ENCODE peak calls at places on chromosomes 12 and 14, in ten cellular contexts. One of them, this sample, is unnamed.

GRCh38 chr12:75852143-75852542 is 179.4 kb downstream of the PHLDA1 start:
- DNase-seq in body of pancreas: no peak
- DNase-seq in esophagus squamous epithelium: no peak
- DNase-seq in tibial nerve: no peak
- DNase-seq in transverse colon: no peak
- DNase-seq in GM12891: no peak
- DNase-seq in sigmoid colon: no peak
- DNase-seq in adrenal gland: no peak
- DNase-seq in H54: no peak
- DNase-seq in GM12892: no peak
- DNase-seq in this sample: no peak

GRCh38 chr14:105139212-105139825 is 29.3 kb downstream of the JAG2 start:
- DNase-seq in body of pancreas: no peak
- DNase-seq in esophagus squamous epithelium: no peak
- DNase-seq in tibial nerve: no peak
- DNase-seq in transverse colon: no peak
- DNase-seq in GM12891: no peak
- DNase-seq in sigmoid colon: peak; percentile 56
- DNase-seq in adrenal gland: no peak
- DNase-seq in H54: no peak
- DNase-seq in GM12892: no peak
- DNase-seq in this sample: no peak

GRCh38 chr14:57928732-57929131 is 62.8 kb upstream of the SLC35F4 start:
- DNase-seq in body of pancreas: no peak
- DNase-seq in esophagus squamous epithelium: no peak
- DNase-seq in tibial nerve: no peak
- DNase-seq in transverse colon: no peak
- DNase-seq in GM12891: no peak
- DNase-seq in sigmoid colon: no peak
- DNase-seq in adrenal gland: no peak
- DNase-seq in H54: no peak
- DNase-seq in GM12892: no peak
- DNase-seq in this sample: no peak

GRCh38 chr14:68233385-68233784 is 413.8 kb downstream of the RAD51B start:
- DNase-seq in body of pancreas: no peak
- DNase-seq in esophagus squamous epithelium: no peak
- DNase-seq in tibial nerve: no peak
- DNase-seq in transverse colon: no peak
- DNase-seq in GM12891: no peak
- DNase-seq in sigmoid colon: no peak
- DNase-seq in adrenal gland: no peak
- DNase-seq in H54: no peak
- DNase-seq in GM12892: no peak
- DNase-seq in this sample: no peak

GRCh38 chr14:85191986-85192385 is 338.0 kb upstream of the FLRT2 start:
- DNase-seq in body of pancreas: no peak
- DNase-seq in esophagus squamous epithelium: no peak
- DNase-seq in tibial nerve: no peak
- DNase-seq in transverse colon: no peak
- DNase-seq in GM12891: no peak
- DNase-seq in sigmoid colon: no peak
- DNase-seq in adrenal gland: no peak
- DNase-seq in H54: no peak
- DNase-seq in GM12892: no peak
- DNase-seq in this sample: no peak

GRCh38 chr12:106118278-106118820 is 20.4 kb downstream of the NUAK1 start:
- DNase-seq in body of pancreas: no peak
- DNase-seq in esophagus squamous epithelium: no peak
- DNase-seq in tibial nerve: no peak
- DNase-seq in transverse colon: no peak
- DNase-seq in GM12891: no peak
- DNase-seq in sigmoid colon: no peak
- DNase-seq in adrenal gland: no peak
- DNase-seq in H54: no peak
- DNase-seq in GM12892: no peak
- DNase-seq in this sample: no peak

GRCh38 chr12:131673519-131674265 is 37.2 kb upstream of the SFSWAP start:
- DNase-seq in body of pancreas: no peak
- DNase-seq in esophagus squamous epithelium: no peak
- DNase-seq in tibial nerve: no peak
- DNase-seq in transverse colon: no peak
- DNase-seq in GM12891: no peak
- DNase-seq in sigmoid colon: no peak
- DNase-seq in adrenal gland: no peak
- DNase-seq in H54: no peak
- DNase-seq in GM12892: no peak
- DNase-seq in this sample: no peak

GRCh38 chr12:110109037-110109836 is 14.9 kb upstream of the IFT81 start:
- DNase-seq in body of pancreas: peak; percentile 62
- DNase-seq in esophagus squamous epithelium: no peak
- DNase-seq in tibial nerve: peak; percentile 97
- DNase-seq in transverse colon: peak; percentile 61
- DNase-seq in GM12891: no peak
- DNase-seq in sigmoid colon: peak; percentile 98
- DNase-seq in adrenal gland: peak; percentile 84
- DNase-seq in H54: peak; percentile 43
- DNase-seq in GM12892: no peak
- DNase-seq in this sample: peak; percentile 87

GRCh38 chr12:41092115-41092514 is 96.0 kb upstream of the PDZRN4 start:
- DNase-seq in body of pancreas: no peak
- DNase-seq in esophagus squamous epithelium: no peak
- DNase-seq in tibial nerve: no peak
- DNase-seq in transverse colon: no peak
- DNase-seq in GM12891: no peak
- DNase-seq in sigmoid colon: no peak
- DNase-seq in adrenal gland: no peak
- DNase-seq in H54: no peak
- DNase-seq in GM12892: no peak
- DNase-seq in this sample: no peak

GRCh38 chr12:56361487-56362129 is 1.0 kb downstream of the APOF start:
- DNase-seq in body of pancreas: no peak
- DNase-seq in esophagus squamous epithelium: no peak
- DNase-seq in tibial nerve: no peak
- DNase-seq in transverse colon: no peak
- DNase-seq in GM12891: no peak
- DNase-seq in sigmoid colon: peak; percentile 59
- DNase-seq in adrenal gland: no peak
- DNase-seq in H54: no peak
- DNase-seq in GM12892: no peak
- DNase-seq in this sample: no peak

GRCh38 chr12:56366948-56367347 is 4.3 kb upstream of the APOF start:
- DNase-seq in body of pancreas: no peak
- DNase-seq in esophagus squamous epithelium: no peak
- DNase-seq in tibial nerve: no peak
- DNase-seq in transverse colon: no peak
- DNase-seq in GM12891: no peak
- DNase-seq in sigmoid colon: no peak
- DNase-seq in adrenal gland: no peak
- DNase-seq in H54: no peak
- DNase-seq in GM12892: no peak
- DNase-seq in this sample: no peak

GRCh38 chr12:56359851-56360767 is at the start of gene STAT2:
- DNase-seq in body of pancreas: peak; percentile 98
- DNase-seq in esophagus squamous epithelium: peak; percentile 97
- DNase-seq in tibial nerve: peak; percentile 96
- DNase-seq in transverse colon: peak; percentile 99
- DNase-seq in GM12891: peak; percentile 84
- DNase-seq in sigmoid colon: peak; percentile 99
- DNase-seq in adrenal gland: peak; percentile 99
- DNase-seq in H54: peak; percentile 93
- DNase-seq in GM12892: peak; percentile 81
- DNase-seq in this sample: peak; percentile 99

GRCh38 chr12:56358836-56359532 is 923 bp downstream of the STAT2 start:
- DNase-seq in body of pancreas: no peak
- DNase-seq in esophagus squamous epithelium: no peak
- DNase-seq in tibial nerve: peak; percentile 40
- DNase-seq in transverse colon: peak; percentile 24
- DNase-seq in GM12891: no peak
- DNase-seq in sigmoid colon: peak; percentile 66
- DNase-seq in adrenal gland: no peak
- DNase-seq in H54: no peak
- DNase-seq in GM12892: no peak
- DNase-seq in this sample: no peak

DNA sequence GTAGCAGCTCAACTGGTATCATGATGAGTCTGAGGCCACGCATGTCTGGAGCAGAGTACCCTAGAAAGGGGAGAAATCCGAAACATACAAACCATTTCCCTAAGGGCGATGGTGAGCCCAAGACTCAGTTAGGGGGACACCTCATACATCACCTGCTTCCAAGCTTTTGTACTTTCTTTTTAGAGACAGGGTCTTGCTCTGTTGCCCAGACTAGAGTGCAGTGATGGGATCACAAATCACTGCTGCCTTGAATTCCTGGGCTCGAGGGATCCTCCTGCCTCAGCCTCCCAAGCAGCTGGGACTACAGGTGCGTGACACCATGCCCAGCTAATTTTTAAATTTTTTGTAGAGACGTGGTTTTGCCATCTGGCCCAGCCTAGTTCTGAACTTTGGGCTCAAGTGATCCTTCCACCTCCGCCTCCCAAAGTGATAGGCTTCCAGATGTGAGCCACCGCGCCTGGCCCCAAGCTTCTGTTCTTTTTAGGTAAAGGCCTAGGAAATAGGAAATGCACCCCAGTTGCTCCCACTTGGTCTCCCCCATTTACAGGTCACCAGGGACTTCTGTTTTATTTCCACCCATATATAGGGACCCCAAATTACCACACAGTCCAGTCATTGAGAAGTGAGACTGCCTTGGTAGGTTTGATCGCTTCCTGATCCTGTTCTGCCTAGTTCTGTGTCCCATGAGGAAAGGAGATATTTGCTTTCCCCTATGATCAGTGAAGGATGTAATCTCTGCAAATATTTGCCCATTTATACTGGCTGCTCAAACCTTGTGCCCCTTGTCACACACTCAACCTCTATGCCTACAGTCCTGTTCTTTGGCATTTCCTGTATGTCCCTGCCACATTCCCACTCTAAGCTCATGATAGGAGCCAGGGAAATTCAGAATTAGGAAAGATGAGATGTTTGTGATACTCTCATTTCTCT is at the start of gene APOF:
- DNase-seq in body of pancreas: no peak
- DNase-seq in esophagus squamous epithelium: no peak
- DNase-seq in tibial nerve: no peak
- DNase-seq in transverse colon: no peak
- DNase-seq in GM12891: no peak
- DNase-seq in sigmoid colon: peak; percentile 34
- DNase-seq in adrenal gland: no peak
- DNase-seq in H54: no peak
- DNase-seq in GM12892: no peak
- DNase-seq in this sample: no peak
- TF ChIP-seq POLR2A in body of pancreas: no peak
- TF ChIP-seq POLR2A in esophagus squamous epithelium: no peak
- TF ChIP-seq POLR2A in tibial nerve: no peak
- TF ChIP-seq POLR2A in transverse colon: no peak
- TF ChIP-seq POLR2A in GM12891: no peak
- TF ChIP-seq POLR2A in sigmoid colon: no peak
- TF ChIP-seq POLR2A in adrenal gland: no peak
- TF ChIP-seq POLR2A in H54: no peak
- TF ChIP-seq POLR2A in GM12892: no peak
- TF ChIP-seq POLR2A in this sample: no peak

DNA sequence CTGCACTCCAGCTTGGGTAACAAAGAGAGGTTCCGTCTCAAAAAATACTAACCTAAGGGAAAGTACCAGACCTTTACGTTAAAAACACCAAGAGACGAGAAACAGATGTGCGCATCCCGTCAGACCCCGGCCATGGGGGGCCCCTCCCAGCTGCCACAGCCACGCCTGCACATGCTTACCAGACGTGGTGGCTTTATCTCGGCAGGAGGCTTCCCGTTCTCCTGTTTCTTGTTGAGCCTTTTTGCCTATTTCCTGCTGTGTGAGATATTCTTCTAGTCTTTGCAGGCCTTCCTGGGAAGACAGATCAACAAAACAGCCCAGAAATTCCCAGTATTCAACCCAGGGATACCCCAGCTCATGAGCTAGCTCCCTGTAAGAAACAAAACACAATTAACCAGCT is 23.6 kb downstream of the PGAM5 start:
- DNase-seq in body of pancreas: no peak
- DNase-seq in esophagus squamous epithelium: no peak
- DNase-seq in tibial nerve: no peak
- DNase-seq in transverse colon: no peak
- DNase-seq in GM12891: no peak
- DNase-seq in sigmoid colon: no peak
- DNase-seq in adrenal gland: no peak
- DNase-seq in H54: no peak
- DNase-seq in GM12892: no peak
- DNase-seq in this sample: no peak
- TF ChIP-seq POLR2A in body of pancreas: no peak
- TF ChIP-seq POLR2A in esophagus squamous epithelium: no peak
- TF ChIP-seq POLR2A in tibial nerve: no peak
- TF ChIP-seq POLR2A in transverse colon: no peak
- TF ChIP-seq POLR2A in GM12891: no peak
- TF ChIP-seq POLR2A in sigmoid colon: no peak
- TF ChIP-seq POLR2A in adrenal gland: no peak
- TF ChIP-seq POLR2A in H54: no peak
- TF ChIP-seq POLR2A in GM12892: no peak
- TF ChIP-seq POLR2A in this sample: no peak

DNA sequence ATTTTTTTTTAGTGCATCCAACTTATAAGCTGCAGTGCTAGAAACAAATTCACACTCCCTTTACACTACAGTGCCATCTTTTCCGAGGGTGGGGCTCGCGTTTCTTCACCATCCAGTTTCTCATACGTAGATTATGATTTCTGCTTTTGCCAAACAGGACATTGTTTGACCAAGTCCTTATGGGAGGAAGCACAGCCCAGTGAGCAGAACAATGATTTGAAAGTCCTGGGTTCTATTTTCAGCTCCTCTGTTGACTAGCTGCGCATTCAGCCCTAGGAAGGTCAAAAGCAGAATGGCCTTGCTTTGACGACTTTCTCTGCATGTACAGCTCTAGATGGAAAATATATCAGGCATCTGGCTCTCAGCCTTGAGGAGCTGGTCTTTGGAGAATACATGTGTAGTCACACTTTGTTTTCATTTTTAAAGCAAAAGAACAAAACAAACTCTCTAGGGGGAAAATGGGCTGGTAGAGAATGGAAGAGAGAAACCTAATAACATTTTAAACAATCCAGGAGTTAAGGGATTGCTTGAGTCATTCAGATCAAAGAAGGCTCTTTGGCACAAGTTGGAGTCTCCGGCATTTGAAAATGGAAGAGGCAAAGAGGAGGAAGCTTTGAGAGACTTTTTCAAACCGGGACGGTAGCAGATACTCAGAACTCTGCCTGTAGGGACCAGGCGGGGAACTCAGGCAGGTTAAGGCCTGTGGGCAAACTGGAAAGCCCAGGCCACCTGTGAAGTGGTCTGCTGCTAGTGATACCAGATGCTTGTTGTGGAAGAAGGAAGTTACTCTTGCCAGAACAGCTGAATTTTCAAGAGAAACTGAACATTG is 257.3 kb upstream of the PLEKHG7 start:
- DNase-seq in body of pancreas: no peak
- DNase-seq in esophagus squamous epithelium: no peak
- DNase-seq in tibial nerve: peak; percentile 16
- DNase-seq in transverse colon: peak; percentile 47
- DNase-seq in GM12891: no peak
- DNase-seq in sigmoid colon: no peak
- DNase-seq in adrenal gland: peak; percentile 38
- DNase-seq in H54: no peak
- DNase-seq in GM12892: no peak
- DNase-seq in this sample: no peak
- TF ChIP-seq POLR2A in body of pancreas: no peak
- TF ChIP-seq POLR2A in esophagus squamous epithelium: no peak
- TF ChIP-seq POLR2A in tibial nerve: no peak
- TF ChIP-seq POLR2A in transverse colon: no peak
- TF ChIP-seq POLR2A in GM12891: peak; percentile 61
- TF ChIP-seq POLR2A in sigmoid colon: no peak
- TF ChIP-seq POLR2A in adrenal gland: no peak
- TF ChIP-seq POLR2A in H54: no peak
- TF ChIP-seq POLR2A in GM12892: peak; percentile 0
- TF ChIP-seq POLR2A in this sample: no peak

GRCh38 chr14:60248697-60249314 is at the start of gene PPM1A:
- DNase-seq in body of pancreas: peak; percentile 98
- DNase-seq in esophagus squamous epithelium: peak; percentile 78
- DNase-seq in tibial nerve: peak; percentile 88
- DNase-seq in transverse colon: peak; percentile 97
- DNase-seq in GM12891: peak; percentile 83
- DNase-seq in sigmoid colon: peak; percentile 98
- DNase-seq in adrenal gland: peak; percentile 97
- DNase-seq in H54: peak; percentile 78
- DNase-seq in GM12892: peak; percentile 84
- DNase-seq in this sample: peak; percentile 97
- TF ChIP-seq POLR2A in body of pancreas: peak; percentile 99
- TF ChIP-seq POLR2A in esophagus squamous epithelium: no peak
- TF ChIP-seq POLR2A in tibial nerve: peak; percentile 95
- TF ChIP-seq POLR2A in transverse colon: peak; percentile 97
- TF ChIP-seq POLR2A in GM12891: peak; percentile 87
- TF ChIP-seq POLR2A in sigmoid colon: peak; percentile 92
- TF ChIP-seq POLR2A in adrenal gland: peak; percentile 96
- TF ChIP-seq POLR2A in H54: peak; percentile 49
- TF ChIP-seq POLR2A in GM12892: peak; percentile 91
- TF ChIP-seq POLR2A in this sample: peak; percentile 92

This sample was measured in uterus.